ENCODE peak calls at places on chromosomes 2 and 18, in seven cellular contexts. One of them, this sample, is unnamed.

GRCh38 chr18:59908790-59909189 is 9.0 kb downstream of the PMAIP1 start:
- DNase-seq in CMK: no peak
- DNase-seq in activated gamma-delta T cell treated with Interleukin-2 at 50 U/mL for 16 hours: no peak
- DNase-seq in activated CD4-positive, alpha-beta memory T cell treated with anti-CD3 and anti-CD28 coated beads for 36 hours: no peak
- DNase-seq in memory B cell: no peak
- DNase-seq in endothelial cell: no peak
- DNase-seq in SHP77: no peak
- DNase-seq in this sample: no peak

GRCh38 chr2:205161156-205161555 is 521.1 kb upstream of the NRP2 start:
- DNase-seq in CMK: no peak
- DNase-seq in activated gamma-delta T cell treated with Interleukin-2 at 50 U/mL for 16 hours: no peak
- DNase-seq in activated CD4-positive, alpha-beta memory T cell treated with anti-CD3 and anti-CD28 coated beads for 36 hours: no peak
- DNase-seq in memory B cell: no peak
- DNase-seq in endothelial cell: no peak
- DNase-seq in SHP77: no peak
- DNase-seq in this sample: no peak

GRCh38 chr18:21741511-21742322 is 1.1 kb downstream of the MIB1 start:
- DNase-seq in CMK: no peak
- DNase-seq in activated gamma-delta T cell treated with Interleukin-2 at 50 U/mL for 16 hours: no peak
- DNase-seq in activated CD4-positive, alpha-beta memory T cell treated with anti-CD3 and anti-CD28 coated beads for 36 hours: peak; percentile 49
- DNase-seq in memory B cell: peak; percentile 4
- DNase-seq in endothelial cell: peak; percentile 44
- DNase-seq in SHP77: peak; percentile 19
- DNase-seq in this sample: no peak

GRCh38 chr2:100886054-100886453 is 66.1 kb downstream of the NPAS2 start:
- DNase-seq in CMK: no peak
- DNase-seq in activated gamma-delta T cell treated with Interleukin-2 at 50 U/mL for 16 hours: no peak
- DNase-seq in activated CD4-positive, alpha-beta memory T cell treated with anti-CD3 and anti-CD28 coated beads for 36 hours: no peak
- DNase-seq in memory B cell: no peak
- DNase-seq in endothelial cell: no peak
- DNase-seq in SHP77: no peak
- DNase-seq in this sample: no peak

GRCh38 chr18:49788327-49788908 is 24.9 kb downstream of the ACAA2 start:
- DNase-seq in CMK: no peak
- DNase-seq in activated gamma-delta T cell treated with Interleukin-2 at 50 U/mL for 16 hours: no peak
- DNase-seq in activated CD4-positive, alpha-beta memory T cell treated with anti-CD3 and anti-CD28 coated beads for 36 hours: no peak
- DNase-seq in memory B cell: no peak
- DNase-seq in endothelial cell: no peak
- DNase-seq in SHP77: no peak
- DNase-seq in this sample: no peak

GRCh38 chr2:20151116-20151571 is 73.8 kb downstream of the SDC1 start:
- DNase-seq in CMK: no peak
- DNase-seq in activated gamma-delta T cell treated with Interleukin-2 at 50 U/mL for 16 hours: no peak
- DNase-seq in activated CD4-positive, alpha-beta memory T cell treated with anti-CD3 and anti-CD28 coated beads for 36 hours: no peak
- DNase-seq in memory B cell: no peak
- DNase-seq in endothelial cell: no peak
- DNase-seq in SHP77: no peak
- DNase-seq in this sample: no peak

GRCh38 chr2:17059452-17059851 is 393.8 kb upstream of the CYRIA start:
- DNase-seq in CMK: no peak
- DNase-seq in activated gamma-delta T cell treated with Interleukin-2 at 50 U/mL for 16 hours: no peak
- DNase-seq in activated CD4-positive, alpha-beta memory T cell treated with anti-CD3 and anti-CD28 coated beads for 36 hours: no peak
- DNase-seq in memory B cell: no peak
- DNase-seq in endothelial cell: no peak
- DNase-seq in SHP77: no peak
- DNase-seq in this sample: no peak

GRCh38 chr2:23246992-23247683 is 137.8 kb upstream of the KLHL29 start:
- DNase-seq in CMK: no peak
- DNase-seq in activated gamma-delta T cell treated with Interleukin-2 at 50 U/mL for 16 hours: no peak
- DNase-seq in activated CD4-positive, alpha-beta memory T cell treated with anti-CD3 and anti-CD28 coated beads for 36 hours: no peak
- DNase-seq in memory B cell: no peak
- DNase-seq in endothelial cell: no peak
- DNase-seq in SHP77: no peak
- DNase-seq in this sample: no peak

GRCh38 chr2:219452361-219453317 is 18.0 kb downstream of the SPEG start:
- DNase-seq in CMK: no peak
- DNase-seq in activated gamma-delta T cell treated with Interleukin-2 at 50 U/mL for 16 hours: no peak
- DNase-seq in activated CD4-positive, alpha-beta memory T cell treated with anti-CD3 and anti-CD28 coated beads for 36 hours: no peak
- DNase-seq in memory B cell: no peak
- DNase-seq in endothelial cell: no peak
- DNase-seq in SHP77: no peak
- DNase-seq in this sample: no peak

GRCh38 chr18:5413447-5413846 is 117.9 kb upstream of the ZBTB14 start:
- DNase-seq in CMK: no peak
- DNase-seq in activated gamma-delta T cell treated with Interleukin-2 at 50 U/mL for 16 hours: no peak
- DNase-seq in activated CD4-positive, alpha-beta memory T cell treated with anti-CD3 and anti-CD28 coated beads for 36 hours: no peak
- DNase-seq in memory B cell: no peak
- DNase-seq in endothelial cell: no peak
- DNase-seq in SHP77: no peak
- DNase-seq in this sample: no peak

GRCh38 chr2:29104589-29105164 is 10.5 kb upstream of the CLIP4 start:
- DNase-seq in CMK: no peak
- DNase-seq in activated gamma-delta T cell treated with Interleukin-2 at 50 U/mL for 16 hours: no peak
- DNase-seq in activated CD4-positive, alpha-beta memory T cell treated with anti-CD3 and anti-CD28 coated beads for 36 hours: no peak
- DNase-seq in memory B cell: no peak
- DNase-seq in endothelial cell: no peak
- DNase-seq in SHP77: no peak
- DNase-seq in this sample: no peak

GRCh38 chr18:73924316-73924715 is 223.3 kb downstream of the FBXO15 start:
- DNase-seq in CMK: no peak
- DNase-seq in activated gamma-delta T cell treated with Interleukin-2 at 50 U/mL for 16 hours: no peak
- DNase-seq in activated CD4-positive, alpha-beta memory T cell treated with anti-CD3 and anti-CD28 coated beads for 36 hours: no peak
- DNase-seq in memory B cell: no peak
- DNase-seq in endothelial cell: no peak
- DNase-seq in SHP77: no peak
- DNase-seq in this sample: no peak

GRCh38 chr2:128783193-128783671 is 464.6 kb upstream of the HS6ST1 start:
- DNase-seq in CMK: no peak
- DNase-seq in activated gamma-delta T cell treated with Interleukin-2 at 50 U/mL for 16 hours: no peak
- DNase-seq in activated CD4-positive, alpha-beta memory T cell treated with anti-CD3 and anti-CD28 coated beads for 36 hours: no peak
- DNase-seq in memory B cell: no peak
- DNase-seq in endothelial cell: no peak
- DNase-seq in SHP77: no peak
- DNase-seq in this sample: no peak

GRCh38 chr18:78430171-78430857 is 549.3 kb upstream of the SALL3 start:
- DNase-seq in CMK: no peak
- DNase-seq in activated gamma-delta T cell treated with Interleukin-2 at 50 U/mL for 16 hours: no peak
- DNase-seq in activated CD4-positive, alpha-beta memory T cell treated with anti-CD3 and anti-CD28 coated beads for 36 hours: no peak
- DNase-seq in memory B cell: no peak
- DNase-seq in endothelial cell: no peak
- DNase-seq in SHP77: no peak
- DNase-seq in this sample: no peak

GRCh38 chr2:188527110-188527509 is 235.4 kb downstream of the GULP1 start:
- DNase-seq in CMK: no peak
- DNase-seq in activated gamma-delta T cell treated with Interleukin-2 at 50 U/mL for 16 hours: no peak
- DNase-seq in activated CD4-positive, alpha-beta memory T cell treated with anti-CD3 and anti-CD28 coated beads for 36 hours: no peak
- DNase-seq in memory B cell: no peak
- DNase-seq in endothelial cell: no peak
- DNase-seq in SHP77: no peak
- DNase-seq in this sample: no peak

GRCh38 chr2:239574434-239575156 is 173.8 kb upstream of the HDAC4 start:
- DNase-seq in CMK: no peak
- DNase-seq in activated gamma-delta T cell treated with Interleukin-2 at 50 U/mL for 16 hours: no peak
- DNase-seq in activated CD4-positive, alpha-beta memory T cell treated with anti-CD3 and anti-CD28 coated beads for 36 hours: no peak
- DNase-seq in memory B cell: no peak
- DNase-seq in endothelial cell: no peak
- DNase-seq in SHP77: no peak
- DNase-seq in this sample: no peak

GRCh38 chr18:2325933-2326332 is 245.4 kb downstream of the METTL4 start:
- DNase-seq in CMK: no peak
- DNase-seq in activated gamma-delta T cell treated with Interleukin-2 at 50 U/mL for 16 hours: no peak
- DNase-seq in activated CD4-positive, alpha-beta memory T cell treated with anti-CD3 and anti-CD28 coated beads for 36 hours: no peak
- DNase-seq in memory B cell: no peak
- DNase-seq in endothelial cell: no peak
- DNase-seq in SHP77: no peak
- DNase-seq in this sample: no peak

GRCh38 chr2:5697554-5697953 is 5.4 kb downstream of the SOX11 start:
- DNase-seq in CMK: no peak
- DNase-seq in activated gamma-delta T cell treated with Interleukin-2 at 50 U/mL for 16 hours: no peak
- DNase-seq in activated CD4-positive, alpha-beta memory T cell treated with anti-CD3 and anti-CD28 coated beads for 36 hours: no peak
- DNase-seq in memory B cell: no peak
- DNase-seq in endothelial cell: no peak
- DNase-seq in SHP77: no peak
- DNase-seq in this sample: no peak

GRCh38 chr2:424306-425172 is 136.6 kb upstream of the ALKAL2 start:
- DNase-seq in CMK: no peak
- DNase-seq in activated gamma-delta T cell treated with Interleukin-2 at 50 U/mL for 16 hours: no peak
- DNase-seq in activated CD4-positive, alpha-beta memory T cell treated with anti-CD3 and anti-CD28 coated beads for 36 hours: no peak
- DNase-seq in memory B cell: no peak
- DNase-seq in endothelial cell: no peak
- DNase-seq in SHP77: no peak
- DNase-seq in this sample: no peak

GRCh38 chr2:71963295-71963694 is 184.4 kb downstream of the CYP26B1 start:
- DNase-seq in CMK: no peak
- DNase-seq in activated gamma-delta T cell treated with Interleukin-2 at 50 U/mL for 16 hours: no peak
- DNase-seq in activated CD4-positive, alpha-beta memory T cell treated with anti-CD3 and anti-CD28 coated beads for 36 hours: no peak
- DNase-seq in memory B cell: no peak
- DNase-seq in endothelial cell: no peak
- DNase-seq in SHP77: no peak
- DNase-seq in this sample: no peak

GRCh38 chr2:70767699-70768584 is at the start of gene ADD2:
- DNase-seq in CMK: no peak
- DNase-seq in activated gamma-delta T cell treated with Interleukin-2 at 50 U/mL for 16 hours: peak; percentile 18
- DNase-seq in activated CD4-positive, alpha-beta memory T cell treated with anti-CD3 and anti-CD28 coated beads for 36 hours: peak; percentile 87
- DNase-seq in memory B cell: peak; percentile 50
- DNase-seq in endothelial cell: peak; percentile 75
- DNase-seq in SHP77: peak; percentile 6
- DNase-seq in this sample: no peak

GRCh38 chr2:52686935-52687334 is 1080.7 kb upstream of the CHAC2 start:
- DNase-seq in CMK: no peak
- DNase-seq in activated gamma-delta T cell treated with Interleukin-2 at 50 U/mL for 16 hours: no peak
- DNase-seq in activated CD4-positive, alpha-beta memory T cell treated with anti-CD3 and anti-CD28 coated beads for 36 hours: no peak
- DNase-seq in memory B cell: no peak
- DNase-seq in endothelial cell: no peak
- DNase-seq in SHP77: no peak
- DNase-seq in this sample: no peak

GRCh38 chr2:117763806-117764205 is 50.7 kb upstream of the DDX18 start:
- DNase-seq in CMK: no peak
- DNase-seq in activated gamma-delta T cell treated with Interleukin-2 at 50 U/mL for 16 hours: no peak
- DNase-seq in activated CD4-positive, alpha-beta memory T cell treated with anti-CD3 and anti-CD28 coated beads for 36 hours: no peak
- DNase-seq in memory B cell: no peak
- DNase-seq in endothelial cell: no peak
- DNase-seq in SHP77: no peak
- DNase-seq in this sample: no peak

GRCh38 chr2:128491845-128492244 is 173.2 kb upstream of the HS6ST1 start:
- DNase-seq in CMK: no peak
- DNase-seq in activated gamma-delta T cell treated with Interleukin-2 at 50 U/mL for 16 hours: no peak
- DNase-seq in activated CD4-positive, alpha-beta memory T cell treated with anti-CD3 and anti-CD28 coated beads for 36 hours: no peak
- DNase-seq in memory B cell: no peak
- DNase-seq in endothelial cell: no peak
- DNase-seq in SHP77: no peak
- DNase-seq in this sample: no peak

GRCh38 chr2:43634604-43635306 is 2.3 kb upstream of the PLEKHH2 start:
- DNase-seq in CMK: no peak
- DNase-seq in activated gamma-delta T cell treated with Interleukin-2 at 50 U/mL for 16 hours: no peak
- DNase-seq in activated CD4-positive, alpha-beta memory T cell treated with anti-CD3 and anti-CD28 coated beads for 36 hours: no peak
- DNase-seq in memory B cell: no peak
- DNase-seq in endothelial cell: no peak
- DNase-seq in SHP77: peak; percentile 88
- DNase-seq in this sample: no peak

GRCh38 chr2:223562078-223562477 is 40.1 kb downstream of the SCG2 start:
- DNase-seq in CMK: no peak
- DNase-seq in activated gamma-delta T cell treated with Interleukin-2 at 50 U/mL for 16 hours: no peak
- DNase-seq in activated CD4-positive, alpha-beta memory T cell treated with anti-CD3 and anti-CD28 coated beads for 36 hours: no peak
- DNase-seq in memory B cell: no peak
- DNase-seq in endothelial cell: no peak
- DNase-seq in SHP77: no peak
- DNase-seq in this sample: no peak

GRCh38 chr18:43129946-43130523 is 14.6 kb upstream of the RIT2 start:
- DNase-seq in CMK: no peak
- DNase-seq in activated gamma-delta T cell treated with Interleukin-2 at 50 U/mL for 16 hours: no peak
- DNase-seq in activated CD4-positive, alpha-beta memory T cell treated with anti-CD3 and anti-CD28 coated beads for 36 hours: no peak
- DNase-seq in memory B cell: no peak
- DNase-seq in endothelial cell: no peak
- DNase-seq in SHP77: peak; percentile 28
- DNase-seq in this sample: no peak

GRCh38 chr2:152134488-152135280 is 35.8 kb upstream of the CACNB4 start:
- DNase-seq in CMK: no peak
- DNase-seq in activated gamma-delta T cell treated with Interleukin-2 at 50 U/mL for 16 hours: no peak
- DNase-seq in activated CD4-positive, alpha-beta memory T cell treated with anti-CD3 and anti-CD28 coated beads for 36 hours: peak; percentile 69
- DNase-seq in memory B cell: no peak
- DNase-seq in endothelial cell: no peak
- DNase-seq in SHP77: no peak
- DNase-seq in this sample: no peak

GRCh38 chr2:216694201-216694825 is 1.0 kb downstream of the IGFBP5 start:
- DNase-seq in CMK: no peak
- DNase-seq in activated gamma-delta T cell treated with Interleukin-2 at 50 U/mL for 16 hours: peak; percentile 25
- DNase-seq in activated CD4-positive, alpha-beta memory T cell treated with anti-CD3 and anti-CD28 coated beads for 36 hours: peak; percentile 51
- DNase-seq in memory B cell: no peak
- DNase-seq in endothelial cell: peak; percentile 68
- DNase-seq in SHP77: peak; percentile 65
- DNase-seq in this sample: no peak

GRCh38 chr18:11146238-11146946 is 3.0 kb downstream of the PIEZO2 start:
- DNase-seq in CMK: no peak
- DNase-seq in activated gamma-delta T cell treated with Interleukin-2 at 50 U/mL for 16 hours: no peak
- DNase-seq in activated CD4-positive, alpha-beta memory T cell treated with anti-CD3 and anti-CD28 coated beads for 36 hours: no peak
- DNase-seq in memory B cell: no peak
- DNase-seq in endothelial cell: no peak
- DNase-seq in SHP77: no peak
- DNase-seq in this sample: no peak

GRCh38 chr2:134892282-134893054 is 26.2 kb upstream of the CCNT2 start:
- DNase-seq in CMK: no peak
- DNase-seq in activated gamma-delta T cell treated with Interleukin-2 at 50 U/mL for 16 hours: no peak
- DNase-seq in activated CD4-positive, alpha-beta memory T cell treated with anti-CD3 and anti-CD28 coated beads for 36 hours: no peak
- DNase-seq in memory B cell: no peak
- DNase-seq in endothelial cell: no peak
- DNase-seq in SHP77: no peak
- DNase-seq in this sample: no peak

GRCh38 chr2:27203741-27204140 is 8.1 kb upstream of the ATRAID start:
- DNase-seq in CMK: no peak
- DNase-seq in activated gamma-delta T cell treated with Interleukin-2 at 50 U/mL for 16 hours: no peak
- DNase-seq in activated CD4-positive, alpha-beta memory T cell treated with anti-CD3 and anti-CD28 coated beads for 36 hours: no peak
- DNase-seq in memory B cell: no peak
- DNase-seq in endothelial cell: no peak
- DNase-seq in SHP77: no peak
- DNase-seq in this sample: no peak